ENCODE peak calls at places on chromosomes 5 and 9, in five cellular contexts. Z is tibial nerve, X is midbrain, T is AG10803, W is amygdala. B is an unnamed sample.

GRCh38 chr5:164663223-164663989 is 1158.0 kb downstream of the MAT2B start:
- DNase-seq in Z (no peak), X (no peak), T (no peak), W (no peak), B (no peak)

GRCh38 chr5:129904102-129904666 is at the start of gene CHSY3:
- DNase-seq in Z (peak; percentile 68), X (peak; percentile 79), T (peak; percentile 79), W (peak; percentile 63), B (peak; percentile 89)

GRCh38 chr9:134155812-134156360 is 8.5 kb downstream of the RNU6ATAC start:
- DNase-seq in Z (no peak), X (no peak), T (no peak), W (no peak), B (no peak)

GRCh38 chr5:74632947-74633356 is 7.6 kb downstream of the ENC1 start:
- DNase-seq in Z (no peak), X (no peak), T (no peak), W (no peak), B (no peak)

GRCh38 chr9:16867571-16868311 is 2.7 kb downstream of the BNC2 start:
- DNase-seq in Z (no peak), X (no peak), T (peak; percentile 79), W (no peak), B (no peak)

GRCh38 chr9:96500696-96501660 is 51.0 kb downstream of the HABP4 start:
- DNase-seq in Z (no peak), X (no peak), T (peak; percentile 66), W (no peak), B (no peak)

GRCh38 chr9:134965421-134965820 is 47.7 kb upstream of the FCN1 start:
- DNase-seq in Z (no peak), X (no peak), T (no peak), W (no peak), B (no peak)

GRCh38 chr5:63697811-63698210 is 264.4 kb downstream of the HTR1A start:
- DNase-seq in Z (no peak), X (peak; percentile 19), T (no peak), W (no peak), B (no peak)

GRCh38 chr5:6457592-6457991 is 8.9 kb downstream of the UBE2QL1 start:
- DNase-seq in Z (no peak), X (no peak), T (no peak), W (no peak), B (no peak)

GRCh38 chr9:19471737-19472648 is 63.2 kb downstream of the ACER2 start:
- DNase-seq in Z (no peak), X (peak; percentile 78), T (peak; percentile 40), W (peak; percentile 31), B (peak; percentile 33)

GRCh38 chr5:169350759-169351240 is 49.9 kb upstream of the SLIT3 start:
- DNase-seq in Z (no peak), X (no peak), T (peak; percentile 100), W (no peak), B (no peak)

B was measured in mucosa of descending colon.